ENCODE peak calls at places on chromosomes 6 and 20, in nine cellular contexts. One of them, this sample, is unnamed.

GRCh38 chr6:109236140-109237081 is 141.1 kb downstream of the CEP57L1 start:
- DNase-seq in dermis microvascular lymphatic vessel endothelial cell: no peak
- DNase-seq in stimulated activated CD8-positive, alpha-beta memory T cell treated with anti-CD3 and anti-CD28 coated beads, Interleukin-7, amount 100 ng/mL, for 1 hour: no peak
- DNase-seq in immature natural killer cell: peak
- DNase-seq in Kasumi-1: no peak
- DNase-seq in posterior cingulate gyrus: peak
- DNase-seq in psoas muscle: no peak
- DNase-seq in RPMI7951: no peak
- DNase-seq in CD8-positive, alpha-beta memory T cell: no peak
- DNase-seq in this sample: no peak

GRCh38 chr6:223763-224162 is 68.5 kb upstream of the DUSP22 start:
- DNase-seq in Kasumi-1: no peak
- DNase-seq in stimulated activated CD8-positive, alpha-beta memory T cell treated with anti-CD3 and anti-CD28 coated beads, Interleukin-7, amount 100 ng/mL, for 1 hour: no peak
- DNase-seq in immature natural killer cell: no peak
- DNase-seq in posterior cingulate gyrus: no peak
- DNase-seq in dermis microvascular lymphatic vessel endothelial cell: no peak
- DNase-seq in RPMI7951: no peak
- DNase-seq in CD8-positive, alpha-beta memory T cell: no peak
- DNase-seq in psoas muscle: no peak
- DNase-seq in this sample: no peak

GRCh38 chr6:54327631-54328030 is 19.4 kb downstream of the TINAG start:
- DNase-seq in stimulated activated CD8-positive, alpha-beta memory T cell treated with anti-CD3 and anti-CD28 coated beads, Interleukin-7, amount 100 ng/mL, for 1 hour: no peak
- DNase-seq in Kasumi-1: no peak
- DNase-seq in psoas muscle: no peak
- DNase-seq in CD8-positive, alpha-beta memory T cell: no peak
- DNase-seq in immature natural killer cell: no peak
- DNase-seq in RPMI7951: no peak
- DNase-seq in posterior cingulate gyrus: no peak
- DNase-seq in dermis microvascular lymphatic vessel endothelial cell: no peak
- DNase-seq in this sample: no peak

GRCh38 chr6:81381382-81381916 is 371.0 kb downstream of the TENT5A start:
- DNase-seq in posterior cingulate gyrus: no peak
- DNase-seq in immature natural killer cell: no peak
- DNase-seq in psoas muscle: no peak
- DNase-seq in dermis microvascular lymphatic vessel endothelial cell: no peak
- DNase-seq in CD8-positive, alpha-beta memory T cell: no peak
- DNase-seq in Kasumi-1: no peak
- DNase-seq in RPMI7951: no peak
- DNase-seq in stimulated activated CD8-positive, alpha-beta memory T cell treated with anti-CD3 and anti-CD28 coated beads, Interleukin-7, amount 100 ng/mL, for 1 hour: no peak
- DNase-seq in this sample: no peak

GRCh38 chr20:51679254-51679921 is 88.8 kb downstream of the ATP9A start:
- DNase-seq in immature natural killer cell: no peak
- DNase-seq in RPMI7951: no peak
- DNase-seq in stimulated activated CD8-positive, alpha-beta memory T cell treated with anti-CD3 and anti-CD28 coated beads, Interleukin-7, amount 100 ng/mL, for 1 hour: no peak
- DNase-seq in CD8-positive, alpha-beta memory T cell: no peak
- DNase-seq in psoas muscle: no peak
- DNase-seq in posterior cingulate gyrus: no peak
- DNase-seq in Kasumi-1: no peak
- DNase-seq in dermis microvascular lymphatic vessel endothelial cell: no peak
- DNase-seq in this sample: no peak

GRCh38 chr20:38201356-38201755 is 36.3 kb upstream of the TGM2 start:
- DNase-seq in CD8-positive, alpha-beta memory T cell: no peak
- DNase-seq in dermis microvascular lymphatic vessel endothelial cell: no peak
- DNase-seq in RPMI7951: peak
- DNase-seq in stimulated activated CD8-positive, alpha-beta memory T cell treated with anti-CD3 and anti-CD28 coated beads, Interleukin-7, amount 100 ng/mL, for 1 hour: no peak
- DNase-seq in Kasumi-1: no peak
- DNase-seq in psoas muscle: peak
- DNase-seq in immature natural killer cell: no peak
- DNase-seq in posterior cingulate gyrus: no peak
- DNase-seq in this sample: no peak

GRCh38 chr6:155125916-155126315 is 130.8 kb downstream of the TIAM2 start:
- DNase-seq in dermis microvascular lymphatic vessel endothelial cell: no peak
- DNase-seq in CD8-positive, alpha-beta memory T cell: no peak
- DNase-seq in posterior cingulate gyrus: no peak
- DNase-seq in immature natural killer cell: no peak
- DNase-seq in psoas muscle: no peak
- DNase-seq in RPMI7951: peak
- DNase-seq in stimulated activated CD8-positive, alpha-beta memory T cell treated with anti-CD3 and anti-CD28 coated beads, Interleukin-7, amount 100 ng/mL, for 1 hour: no peak
- DNase-seq in Kasumi-1: no peak
- DNase-seq in this sample: no peak

GRCh38 chr6:56798163-56798562 is 155.5 kb upstream of the DST start:
- DNase-seq in CD8-positive, alpha-beta memory T cell: no peak
- DNase-seq in immature natural killer cell: no peak
- DNase-seq in posterior cingulate gyrus: no peak
- DNase-seq in Kasumi-1: no peak
- DNase-seq in RPMI7951: peak
- DNase-seq in stimulated activated CD8-positive, alpha-beta memory T cell treated with anti-CD3 and anti-CD28 coated beads, Interleukin-7, amount 100 ng/mL, for 1 hour: no peak
- DNase-seq in psoas muscle: no peak
- DNase-seq in dermis microvascular lymphatic vessel endothelial cell: no peak
- DNase-seq in this sample: no peak

GRCh38 chr6:169234634-169235033 is 19.0 kb downstream of the THBS2 start:
- DNase-seq in dermis microvascular lymphatic vessel endothelial cell: no peak
- DNase-seq in immature natural killer cell: no peak
- DNase-seq in Kasumi-1: no peak
- DNase-seq in CD8-positive, alpha-beta memory T cell: no peak
- DNase-seq in RPMI7951: no peak
- DNase-seq in psoas muscle: no peak
- DNase-seq in stimulated activated CD8-positive, alpha-beta memory T cell treated with anti-CD3 and anti-CD28 coated beads, Interleukin-7, amount 100 ng/mL, for 1 hour: no peak
- DNase-seq in posterior cingulate gyrus: no peak
- DNase-seq in this sample: no peak

GRCh38 chr6:10478187-10479040 is 42.7 kb upstream of the GCNT2 start:
- DNase-seq in Kasumi-1: peak
- DNase-seq in psoas muscle: no peak
- DNase-seq in dermis microvascular lymphatic vessel endothelial cell: peak
- DNase-seq in RPMI7951: peak
- DNase-seq in stimulated activated CD8-positive, alpha-beta memory T cell treated with anti-CD3 and anti-CD28 coated beads, Interleukin-7, amount 100 ng/mL, for 1 hour: no peak
- DNase-seq in posterior cingulate gyrus: no peak
- DNase-seq in CD8-positive, alpha-beta memory T cell: peak
- DNase-seq in immature natural killer cell: peak
- DNase-seq in this sample: peak

GRCh38 chr6:118283759-118284158 is 264.3 kb upstream of the PLN start:
- DNase-seq in RPMI7951: peak
- DNase-seq in psoas muscle: no peak
- DNase-seq in dermis microvascular lymphatic vessel endothelial cell: peak
- DNase-seq in immature natural killer cell: peak
- DNase-seq in posterior cingulate gyrus: peak
- DNase-seq in stimulated activated CD8-positive, alpha-beta memory T cell treated with anti-CD3 and anti-CD28 coated beads, Interleukin-7, amount 100 ng/mL, for 1 hour: peak
- DNase-seq in Kasumi-1: peak
- DNase-seq in CD8-positive, alpha-beta memory T cell: peak
- DNase-seq in this sample: peak

GRCh38 chr6:33578588-33579011 is 1.5 kb downstream of the BAK1 start:
- DNase-seq in CD8-positive, alpha-beta memory T cell: peak
- DNase-seq in RPMI7951: no peak
- DNase-seq in stimulated activated CD8-positive, alpha-beta memory T cell treated with anti-CD3 and anti-CD28 coated beads, Interleukin-7, amount 100 ng/mL, for 1 hour: no peak
- DNase-seq in posterior cingulate gyrus: no peak
- DNase-seq in immature natural killer cell: peak
- DNase-seq in dermis microvascular lymphatic vessel endothelial cell: no peak
- DNase-seq in psoas muscle: no peak
- DNase-seq in Kasumi-1: peak
- DNase-seq in this sample: no peak

GRCh38 chr20:53668981-53669380 is 75.3 kb upstream of the ZNF217 start:
- DNase-seq in immature natural killer cell: no peak
- DNase-seq in RPMI7951: no peak
- DNase-seq in stimulated activated CD8-positive, alpha-beta memory T cell treated with anti-CD3 and anti-CD28 coated beads, Interleukin-7, amount 100 ng/mL, for 1 hour: no peak
- DNase-seq in dermis microvascular lymphatic vessel endothelial cell: no peak
- DNase-seq in CD8-positive, alpha-beta memory T cell: no peak
- DNase-seq in psoas muscle: no peak
- DNase-seq in Kasumi-1: no peak
- DNase-seq in posterior cingulate gyrus: no peak
- DNase-seq in this sample: no peak

GRCh38 chr6:1872649-1873131 is 263.0 kb downstream of the FOXC1 start:
- DNase-seq in posterior cingulate gyrus: no peak
- DNase-seq in psoas muscle: peak
- DNase-seq in Kasumi-1: no peak
- DNase-seq in RPMI7951: peak
- DNase-seq in stimulated activated CD8-positive, alpha-beta memory T cell treated with anti-CD3 and anti-CD28 coated beads, Interleukin-7, amount 100 ng/mL, for 1 hour: no peak
- DNase-seq in CD8-positive, alpha-beta memory T cell: no peak
- DNase-seq in immature natural killer cell: no peak
- DNase-seq in dermis microvascular lymphatic vessel endothelial cell: peak
- DNase-seq in this sample: no peak

GRCh38 chr20:6164421-6165341 is 41.9 kb upstream of the FERMT1 start:
- DNase-seq in immature natural killer cell: no peak
- DNase-seq in Kasumi-1: no peak
- DNase-seq in psoas muscle: peak
- DNase-seq in dermis microvascular lymphatic vessel endothelial cell: no peak
- DNase-seq in RPMI7951: peak
- DNase-seq in posterior cingulate gyrus: no peak
- DNase-seq in CD8-positive, alpha-beta memory T cell: no peak
- DNase-seq in stimulated activated CD8-positive, alpha-beta memory T cell treated with anti-CD3 and anti-CD28 coated beads, Interleukin-7, amount 100 ng/mL, for 1 hour: no peak
- DNase-seq in this sample: no peak

GRCh38 chr6:104531591-104531990 is 328.1 kb downstream of the HACE1 start:
- DNase-seq in stimulated activated CD8-positive, alpha-beta memory T cell treated with anti-CD3 and anti-CD28 coated beads, Interleukin-7, amount 100 ng/mL, for 1 hour: no peak
- DNase-seq in CD8-positive, alpha-beta memory T cell: no peak
- DNase-seq in psoas muscle: no peak
- DNase-seq in posterior cingulate gyrus: no peak
- DNase-seq in immature natural killer cell: no peak
- DNase-seq in Kasumi-1: no peak
- DNase-seq in RPMI7951: no peak
- DNase-seq in dermis microvascular lymphatic vessel endothelial cell: no peak
- DNase-seq in this sample: no peak

GRCh38 chr6:43254138-43254817 is 11.0 kb downstream of the TTBK1 start:
- DNase-seq in immature natural killer cell: no peak
- DNase-seq in Kasumi-1: no peak
- DNase-seq in psoas muscle: no peak
- DNase-seq in posterior cingulate gyrus: no peak
- DNase-seq in CD8-positive, alpha-beta memory T cell: no peak
- DNase-seq in stimulated activated CD8-positive, alpha-beta memory T cell treated with anti-CD3 and anti-CD28 coated beads, Interleukin-7, amount 100 ng/mL, for 1 hour: no peak
- DNase-seq in dermis microvascular lymphatic vessel endothelial cell: no peak
- DNase-seq in RPMI7951: no peak
- DNase-seq in this sample: no peak

GRCh38 chr6:36608788-36609563 is 14.8 kb downstream of the SRSF3 start:
- DNase-seq in stimulated activated CD8-positive, alpha-beta memory T cell treated with anti-CD3 and anti-CD28 coated beads, Interleukin-7, amount 100 ng/mL, for 1 hour: no peak
- DNase-seq in CD8-positive, alpha-beta memory T cell: no peak
- DNase-seq in immature natural killer cell: no peak
- DNase-seq in dermis microvascular lymphatic vessel endothelial cell: no peak
- DNase-seq in RPMI7951: no peak
- DNase-seq in psoas muscle: no peak
- DNase-seq in Kasumi-1: no peak
- DNase-seq in posterior cingulate gyrus: no peak
- DNase-seq in this sample: no peak

GRCh38 chr6:14770572-14770971 is 475.3 kb upstream of the JARID2 start:
- DNase-seq in RPMI7951: peak
- DNase-seq in psoas muscle: no peak
- DNase-seq in CD8-positive, alpha-beta memory T cell: no peak
- DNase-seq in Kasumi-1: no peak
- DNase-seq in dermis microvascular lymphatic vessel endothelial cell: peak
- DNase-seq in stimulated activated CD8-positive, alpha-beta memory T cell treated with anti-CD3 and anti-CD28 coated beads, Interleukin-7, amount 100 ng/mL, for 1 hour: no peak
- DNase-seq in posterior cingulate gyrus: no peak
- DNase-seq in immature natural killer cell: no peak
- DNase-seq in this sample: no peak

GRCh38 chr6:30935018-30935417 is 3.0 kb upstream of the SFTA2 start:
- DNase-seq in psoas muscle: no peak
- DNase-seq in posterior cingulate gyrus: no peak
- DNase-seq in immature natural killer cell: no peak
- DNase-seq in CD8-positive, alpha-beta memory T cell: no peak
- DNase-seq in RPMI7951: no peak
- DNase-seq in stimulated activated CD8-positive, alpha-beta memory T cell treated with anti-CD3 and anti-CD28 coated beads, Interleukin-7, amount 100 ng/mL, for 1 hour: no peak
- DNase-seq in dermis microvascular lymphatic vessel endothelial cell: no peak
- DNase-seq in Kasumi-1: no peak
- DNase-seq in this sample: no peak

GRCh38 chr6:3612341-3613041 is 139.0 kb downstream of the PXDC1 start:
- DNase-seq in psoas muscle: no peak
- DNase-seq in Kasumi-1: no peak
- DNase-seq in dermis microvascular lymphatic vessel endothelial cell: peak
- DNase-seq in posterior cingulate gyrus: no peak
- DNase-seq in stimulated activated CD8-positive, alpha-beta memory T cell treated with anti-CD3 and anti-CD28 coated beads, Interleukin-7, amount 100 ng/mL, for 1 hour: no peak
- DNase-seq in immature natural killer cell: no peak
- DNase-seq in RPMI7951: peak
- DNase-seq in CD8-positive, alpha-beta memory T cell: no peak
- DNase-seq in this sample: no peak

GRCh38 chr6:105553174-105553573 is 150.3 kb upstream of the PREP start:
- DNase-seq in stimulated activated CD8-positive, alpha-beta memory T cell treated with anti-CD3 and anti-CD28 coated beads, Interleukin-7, amount 100 ng/mL, for 1 hour: no peak
- DNase-seq in Kasumi-1: peak
- DNase-seq in psoas muscle: no peak
- DNase-seq in posterior cingulate gyrus: no peak
- DNase-seq in RPMI7951: peak
- DNase-seq in dermis microvascular lymphatic vessel endothelial cell: no peak
- DNase-seq in immature natural killer cell: no peak
- DNase-seq in CD8-positive, alpha-beta memory T cell: no peak
- DNase-seq in this sample: peak

GRCh38 chr6:19737968-19738367 is 99.2 kb upstream of the ID4 start:
- DNase-seq in RPMI7951: no peak
- DNase-seq in psoas muscle: no peak
- DNase-seq in stimulated activated CD8-positive, alpha-beta memory T cell treated with anti-CD3 and anti-CD28 coated beads, Interleukin-7, amount 100 ng/mL, for 1 hour: no peak
- DNase-seq in immature natural killer cell: no peak
- DNase-seq in dermis microvascular lymphatic vessel endothelial cell: no peak
- DNase-seq in CD8-positive, alpha-beta memory T cell: no peak
- DNase-seq in posterior cingulate gyrus: no peak
- DNase-seq in Kasumi-1: no peak
- DNase-seq in this sample: no peak

GRCh38 chr20:41309817-41310216 is 7.7 kb downstream of the ZHX3 start:
- DNase-seq in CD8-positive, alpha-beta memory T cell: no peak
- DNase-seq in immature natural killer cell: no peak
- DNase-seq in Kasumi-1: no peak
- DNase-seq in stimulated activated CD8-positive, alpha-beta memory T cell treated with anti-CD3 and anti-CD28 coated beads, Interleukin-7, amount 100 ng/mL, for 1 hour: no peak
- DNase-seq in psoas muscle: no peak
- DNase-seq in dermis microvascular lymphatic vessel endothelial cell: no peak
- DNase-seq in RPMI7951: peak
- DNase-seq in posterior cingulate gyrus: no peak
- DNase-seq in this sample: no peak

GRCh38 chr20:52470561-52470960 is 279.0 kb upstream of the ZFP64 start:
- DNase-seq in posterior cingulate gyrus: no peak
- DNase-seq in psoas muscle: no peak
- DNase-seq in RPMI7951: no peak
- DNase-seq in CD8-positive, alpha-beta memory T cell: no peak
- DNase-seq in dermis microvascular lymphatic vessel endothelial cell: no peak
- DNase-seq in stimulated activated CD8-positive, alpha-beta memory T cell treated with anti-CD3 and anti-CD28 coated beads, Interleukin-7, amount 100 ng/mL, for 1 hour: no peak
- DNase-seq in Kasumi-1: no peak
- DNase-seq in immature natural killer cell: no peak
- DNase-seq in this sample: no peak

GRCh38 chr6:5173862-5174643 is 86.7 kb downstream of the LYRM4 start:
- DNase-seq in posterior cingulate gyrus: no peak
- DNase-seq in dermis microvascular lymphatic vessel endothelial cell: no peak
- DNase-seq in Kasumi-1: peak
- DNase-seq in stimulated activated CD8-positive, alpha-beta memory T cell treated with anti-CD3 and anti-CD28 coated beads, Interleukin-7, amount 100 ng/mL, for 1 hour: peak
- DNase-seq in CD8-positive, alpha-beta memory T cell: peak
- DNase-seq in immature natural killer cell: peak
- DNase-seq in psoas muscle: no peak
- DNase-seq in RPMI7951: peak
- DNase-seq in this sample: no peak

GRCh38 chr6:46290916-46291633 is 120.3 kb upstream of the ENPP5 start:
- DNase-seq in dermis microvascular lymphatic vessel endothelial cell: no peak
- DNase-seq in Kasumi-1: no peak
- DNase-seq in RPMI7951: no peak
- DNase-seq in immature natural killer cell: no peak
- DNase-seq in psoas muscle: no peak
- DNase-seq in stimulated activated CD8-positive, alpha-beta memory T cell treated with anti-CD3 and anti-CD28 coated beads, Interleukin-7, amount 100 ng/mL, for 1 hour: no peak
- DNase-seq in posterior cingulate gyrus: no peak
- DNase-seq in CD8-positive, alpha-beta memory T cell: no peak
- DNase-seq in this sample: no peak

This sample was measured in AML-193.